ENCODE peak calls at places on chromosomes 3 and 15, in four cellular contexts. V is ureter, L is NCI-H748 treated with DMSO at 0.1 percent for 48 hours, Z is left ventricle myocardium inferior. W is an unnamed sample.

GRCh38 chr15:76349301-76350070 is 12.9 kb downstream of the ISL2 start:
- DNase-seq in V (no peak), L (no peak), Z (no peak), W (no peak)

GRCh38 chr3:23203651-23204111 is 554 bp downstream of the UBE2E2 start:
- DNase-seq in V (peak), L (peak), Z (no peak), W (peak)

GRCh38 chr3:43858052-43858701 is 167.4 kb downstream of the ABHD5 start:
- DNase-seq in V (no peak), L (no peak), Z (no peak), W (no peak)

GRCh38 chr15:66852064-66852905 is 150.2 kb downstream of the SMAD6 start:
- DNase-seq in V (peak), L (no peak), Z (no peak), W (no peak)

GRCh38 chr3:193665370-193665989 is 72.5 kb downstream of the OPA1 start:
- DNase-seq in V (no peak), L (peak), Z (no peak), W (no peak)

GRCh38 chr15:54197995-54198394 is 219.8 kb downstream of the UNC13C start:
- DNase-seq in V (no peak), L (no peak), Z (no peak), W (no peak)

GRCh38 chr15:71707230-71708051 is 102.9 kb upstream of the NR2E3 start:
- DNase-seq in V (no peak), L (no peak), Z (no peak), W (no peak)

GRCh38 chr15:60626051-60626450 is 147.1 kb upstream of the ICE2 start:
- DNase-seq in V (no peak), L (no peak), Z (no peak), W (no peak)

W was measured in lung.